ENCODE peak calls at places on chromosome 15, in ten cellular contexts. R is uterus, H is K562, T is HL-60, B is transverse colon, K is OCI-LY7, U is GM23338, V is fibroblast of lung, X is aorta, A is body of pancreas. Z is an unnamed sample.
A peak's percentile ranks its signal among the peaks of the same experiment; 100 is the strongest.

GRCh38 chr15:72338617-72339321 is 18.8 kb upstream of the CELF6 start:
- DNase-seq in R (peak; percentile 34), H (no peak), T (peak; percentile 26), B (no peak), K (no peak), U (no peak), V (peak; percentile 69), X (no peak), A (no peak), Z (no peak)

GRCh38 chr15:81957698-81958097 is 88.1 kb downstream of the MEX3B start:
- DNase-seq in R (no peak), H (no peak), T (no peak), B (no peak), K (no peak), U (peak; percentile 7), V (no peak), X (no peak), A (no peak), Z (no peak)

GRCh38 chr15:90062023-90062728 is 40.1 kb downstream of the IDH2 start:
- DNase-seq in R (peak; percentile 69), H (peak; percentile 79), T (peak; percentile 54), B (peak; percentile 91), K (peak; percentile 81), U (peak; percentile 90), V (peak; percentile 10), X (peak; percentile 65), A (peak; percentile 92), Z (peak; percentile 42)

GRCh38 chr15:49627407-49627877 is 6.6 kb downstream of the DTWD1 start:
- DNase-seq in R (no peak), H (no peak), T (no peak), B (no peak), K (no peak), U (no peak), V (peak; percentile 96), X (no peak), A (no peak), Z (no peak)

GRCh38 chr15:96974761-96975160 is 644.3 kb downstream of the NR2F2 start:
- DNase-seq in R (no peak), H (no peak), T (no peak), B (no peak), K (no peak), U (no peak), V (no peak), X (no peak), A (no peak), Z (no peak)

GRCh38 chr15:31347067-31347975 is 20.7 kb downstream of the KLF13 start:
- DNase-seq in R (no peak), H (no peak), T (no peak), B (no peak), K (peak; percentile 50), U (no peak), V (no peak), X (no peak), A (no peak), Z (peak; percentile 61)

GRCh38 chr15:96207377-96208006 is 123.0 kb upstream of the NR2F2 start:
- DNase-seq in R (no peak), H (no peak), T (no peak), B (no peak), K (no peak), U (no peak), V (no peak), X (no peak), A (no peak), Z (no peak)

GRCh38 chr15:90873998-90874605 is 5.7 kb downstream of the FURIN start:
- DNase-seq in R (no peak), H (peak; percentile 60), T (no peak), B (peak; percentile 32), K (no peak), U (peak; percentile 57), V (peak; percentile 30), X (no peak), A (peak; percentile 92), Z (no peak)

GRCh38 chr15:50128266-50128665 is 9.2 kb upstream of the ATP8B4 start:
- DNase-seq in R (peak; percentile 45), H (peak; percentile 33), T (peak; percentile 97), B (peak; percentile 48), K (no peak), U (peak; percentile 27), V (no peak), X (peak; percentile 91), A (peak; percentile 79), Z (no peak)

GRCh38 chr15:45790325-45790943 is 155.6 kb downstream of the SQOR start:
- DNase-seq in R (no peak), H (peak; percentile 11), T (peak; percentile 4), B (peak; percentile 34), K (peak; percentile 74), U (peak; percentile 72), V (no peak), X (no peak), A (peak; percentile 45), Z (no peak)

GRCh38 chr15:90266485-90266884 is 1.0 kb downstream of the NGRN start:
- DNase-seq in R (no peak), H (no peak), T (peak; percentile 12), B (peak; percentile 34), K (peak; percentile 20), U (no peak), V (peak; percentile 22), X (no peak), A (no peak), Z (no peak)

DNA sequence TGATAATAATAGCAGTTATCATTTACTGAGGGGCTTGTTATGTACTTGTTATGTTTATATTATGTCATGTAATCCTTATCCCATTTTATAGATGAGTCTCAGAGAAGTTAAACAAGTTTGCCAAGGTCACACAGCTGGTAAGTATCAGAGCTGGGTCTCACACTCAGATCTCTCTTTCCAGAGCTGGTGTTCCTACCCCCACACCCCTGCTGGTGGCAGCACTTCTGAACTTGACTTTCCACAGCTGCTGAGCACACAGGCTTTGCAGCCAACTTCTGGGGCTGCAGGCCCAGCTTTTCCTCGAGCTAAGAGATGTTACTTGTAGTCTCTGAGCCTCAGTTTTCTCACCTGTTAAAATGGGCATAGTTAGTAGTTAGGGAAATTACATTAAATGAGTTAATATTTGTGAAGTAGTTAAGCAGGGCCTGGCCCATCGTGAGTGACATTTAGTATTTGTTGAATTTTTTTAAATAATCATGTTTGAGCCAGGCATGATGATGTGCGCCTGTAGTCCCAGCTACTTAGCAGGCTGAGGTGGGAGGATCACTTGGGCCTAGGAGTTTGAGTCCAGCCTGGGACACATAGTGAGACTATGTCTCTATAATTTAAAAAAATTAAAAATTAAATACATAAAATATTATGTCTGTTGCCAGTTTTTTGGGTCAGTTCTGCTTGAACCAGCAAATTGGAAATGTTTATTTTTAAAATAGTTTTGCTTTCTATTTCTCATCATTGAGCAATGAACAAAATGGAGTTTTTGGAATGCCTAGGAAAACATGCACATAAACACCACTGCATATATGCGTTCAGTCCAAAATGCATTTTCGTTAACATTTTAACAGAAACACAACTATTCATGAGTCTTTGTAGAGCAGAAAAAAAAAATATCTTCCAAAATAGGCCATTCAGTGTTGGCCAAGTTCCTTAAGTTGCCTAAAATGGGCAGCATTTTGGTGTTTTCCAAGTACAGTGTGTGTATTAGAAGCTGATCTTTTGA is 87.3 kb downstream of the SMAD6 start:
- DNase-seq in R (no peak), H (peak; percentile 62), T (peak; percentile 29), B (peak; percentile 38), K (peak; percentile 61), U (peak; percentile 75), V (peak; percentile 59), X (peak; percentile 74), A (peak; percentile 61), Z (no peak)
- H3K27ac ChIP-seq in R (peak overlapping the region; percentile 24), H (no peak overlapping the region), T (no peak overlapping the region), B (peak overlapping the region; percentile 49), K (no peak overlapping the region), U (no peak overlapping the region), V (peak overlapping the region; percentile 60), X (peak overlapping the region; percentile 44), A (no peak overlapping the region), Z (no peak overlapping the region)

GRCh38 chr15:69760890-69761568 is 308.4 kb downstream of the RPLP1 start:
- DNase-seq in R (peak; percentile 50), H (no peak), T (peak; percentile 97), B (peak; percentile 34), K (peak; percentile 57), U (no peak), V (peak; percentile 99), X (peak; percentile 83), A (peak; percentile 78), Z (peak; percentile 78)
- H3K4me3 ChIP-seq in R (no peak overlapping the region), H (no peak overlapping the region), T (no peak overlapping the region), B (no peak overlapping the region), K (peak overlapping the region; percentile 2), U (no peak overlapping the region), V (no peak overlapping the region), X (no peak overlapping the region), A (no peak overlapping the region), Z (no peak overlapping the region)

GRCh38 chr15:59298876-59299275 is 73.8 kb downstream of the MYO1E start:
- DNase-seq in R (no peak), H (no peak), T (no peak), B (no peak), K (no peak), U (no peak), V (peak; percentile 62), X (no peak), A (no peak), Z (no peak)
- H3K27ac ChIP-seq in R (no peak overlapping the region), H (no peak overlapping the region), T (no peak overlapping the region), B (no peak overlapping the region), K (no peak overlapping the region), U (no peak overlapping the region), V (no peak overlapping the region), X (no peak overlapping the region), A (no peak overlapping the region), Z (no peak overlapping the region)

GRCh38 chr15:77571181-77571580 is 61.5 kb downstream of the LINGO1 start:
- DNase-seq in R (no peak), H (peak; percentile 33), T (no peak), B (no peak), K (no peak), U (no peak), V (no peak), X (peak; percentile 36), A (no peak), Z (no peak)

GRCh38 chr15:77568014-77568959 is 64.4 kb downstream of the LINGO1 start:
- DNase-seq in R (no peak), H (no peak), T (no peak), B (no peak), K (no peak), U (no peak), V (no peak), X (no peak), A (no peak), Z (no peak)

GRCh38 chr15:77569647-77570186 is 63.0 kb downstream of the LINGO1 start:
- DNase-seq in R (no peak), H (peak; percentile 48), T (no peak), B (no peak), K (no peak), U (no peak), V (no peak), X (no peak), A (no peak), Z (no peak)

GRCh38 chr15:77567202-77567601 is 65.5 kb downstream of the LINGO1 start:
- DNase-seq in R (no peak), H (no peak), T (no peak), B (no peak), K (no peak), U (no peak), V (no peak), X (no peak), A (no peak), Z (no peak)

DNA sequence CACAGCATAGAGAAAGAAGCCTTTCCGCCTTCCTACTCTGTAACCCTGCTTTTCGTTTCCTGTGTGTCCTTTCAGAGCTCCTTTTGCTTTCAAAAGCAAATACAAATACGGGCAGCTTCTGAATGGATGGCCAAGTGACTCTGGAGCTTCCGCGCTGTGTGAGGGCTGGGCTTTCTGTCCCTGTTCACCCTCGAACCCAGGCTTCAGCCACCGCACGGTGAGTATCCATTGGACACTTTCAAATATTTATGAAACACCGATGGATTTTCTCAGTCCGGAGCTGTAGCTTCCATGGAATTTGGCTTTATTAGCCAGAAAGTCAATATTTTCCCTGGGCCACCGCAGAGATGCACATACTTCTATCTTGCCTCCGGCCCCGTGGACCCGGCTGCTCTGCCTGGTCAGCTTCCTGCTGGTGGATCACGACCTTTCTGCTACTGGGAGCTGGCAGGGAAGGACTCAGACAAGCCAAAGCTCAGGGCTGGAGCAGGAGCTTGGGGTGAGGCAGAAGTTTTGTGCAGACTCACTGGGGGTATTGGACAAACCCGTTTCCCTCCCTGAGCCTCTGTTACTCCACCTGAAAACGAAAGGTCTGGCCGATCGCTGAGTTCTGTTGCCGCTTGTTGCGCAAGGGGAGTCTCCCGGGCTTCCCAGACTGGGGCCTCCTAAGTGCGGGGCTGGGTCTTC is 63.6 kb downstream of the LINGO1 start:
- DNase-seq in R (peak; percentile 57), H (peak; percentile 46), T (peak; percentile 15), B (no peak), K (no peak), U (peak; percentile 38), V (peak; percentile 12), X (peak; percentile 53), A (peak; percentile 4), Z (no peak)
- H3K4me3 ChIP-seq in R (no peak overlapping the region), H (no peak overlapping the region), T (no peak overlapping the region), B (no peak overlapping the region), K (no peak overlapping the region), U (no peak overlapping the region), V (peak overlapping the region; percentile 19), X (no peak overlapping the region), A (no peak overlapping the region), Z (no peak overlapping the region)